ENCODE peak calls at places on chromosomes 4 and X, in eight cellular contexts. F is mesendoderm, U is mammary epithelial cell, Y is IMR-90, J is GM12878, D is NT2/D1, A is fibroblast of lung, V is mesenchymal stem cell. Z is an unnamed sample.

GRCh38 chr4:153143527-153144348 is 60.5 kb upstream of the TRIM2 start:
- DNase-seq in F (peak; percentile 94), U (peak; percentile 17), Y (peak; percentile 65), J (no peak), D (no peak), A (peak; percentile 81), V (peak; percentile 74), Z (no peak)

GRCh38 chrX:53992589-53992988 is 51.7 kb downstream of the PHF8 start:
- DNase-seq in F (no peak), U (peak; percentile 25), Y (no peak), J (no peak), D (no peak), A (no peak), V (no peak), Z (no peak)

GRCh38 chrX:69161786-69162349 is 3.4 kb downstream of the PJA1 start:
- DNase-seq in F (no peak), U (no peak), Y (no peak), J (no peak), D (no peak), A (no peak), V (no peak), Z (no peak)

GRCh38 chr4:185771696-185772390 is 40.2 kb downstream of the SORBS2 start:
- DNase-seq in F (no peak), U (no peak), Y (no peak), J (no peak), D (no peak), A (no peak), V (no peak), Z (no peak)

GRCh38 chr4:130044788-130045531 is 949.0 kb downstream of the C4orf33 start:
- DNase-seq in F (no peak), U (no peak), Y (no peak), J (no peak), D (no peak), A (no peak), V (no peak), Z (no peak)

GRCh38 chr4:114512595-114513295 is 85.9 kb upstream of the UGT8 start:
- DNase-seq in F (no peak), U (peak; percentile 62), Y (no peak), J (no peak), D (no peak), A (no peak), V (peak; percentile 2), Z (no peak)

GRCh38 chr4:88573995-88574394 is 18.3 kb upstream of the HERC3 start:
- DNase-seq in F (peak; percentile 73), U (no peak), Y (peak; percentile 42), J (no peak), D (no peak), A (peak; percentile 16), V (peak; percentile 47), Z (no peak)

GRCh38 chr4:51932261-51932660 is 87.9 kb downstream of the LRRC66 start:
- DNase-seq in F (no peak), U (no peak), Y (no peak), J (no peak), D (no peak), A (peak; percentile 95), V (no peak), Z (no peak)

DNA sequence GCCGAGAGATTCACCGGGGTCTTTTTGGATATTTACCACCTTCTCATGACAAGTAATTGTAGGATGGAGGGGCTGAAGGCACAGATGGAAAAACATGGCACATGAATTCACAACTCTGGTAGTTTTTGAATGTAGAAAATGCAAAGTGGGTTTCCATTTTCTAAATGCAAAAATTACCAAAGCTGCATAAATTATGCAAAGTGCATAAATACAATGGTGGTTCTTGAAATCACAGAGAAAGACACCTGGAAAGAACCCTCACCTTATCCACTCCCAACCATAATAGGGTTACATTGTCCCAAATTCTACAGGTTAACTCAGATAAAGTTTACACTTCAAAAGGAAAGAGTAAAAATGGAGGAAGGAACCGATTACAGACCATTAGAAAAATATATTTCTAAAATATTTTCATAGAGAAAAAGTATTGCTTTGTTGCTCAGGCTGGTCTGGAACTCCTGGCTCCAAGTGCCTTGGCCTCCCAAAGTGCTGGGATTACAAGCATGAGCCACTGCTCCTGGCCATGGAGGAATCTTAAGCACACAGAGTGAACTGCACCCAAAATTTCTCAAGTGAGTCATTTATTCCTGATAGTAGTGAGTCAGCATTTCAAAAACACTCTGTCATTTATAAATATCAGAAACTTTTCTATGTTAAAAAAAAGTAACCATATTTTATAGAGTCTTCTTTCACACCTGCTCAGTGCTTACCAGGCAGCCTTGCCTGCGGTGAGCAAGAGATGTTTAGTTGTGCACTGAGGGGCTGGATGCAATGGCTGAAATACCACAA is 101.4 kb downstream of the FIP1L1 start:
- DNase-seq in F (no peak), U (peak; percentile 86), Y (peak; percentile 94), J (no peak), D (no peak), A (peak; percentile 94), V (peak; percentile 60), Z (no peak)
- H3K9ac ChIP-seq in F (no peak overlapping the region), U (peak overlapping the region; percentile 35), Y (no peak overlapping the region), J (no peak overlapping the region), D (no peak overlapping the region), A (no peak overlapping the region), V (peak overlapping the region; percentile 84), Z (no peak overlapping the region)

GRCh38 chr4:137692205-137692604 is 159.9 kb upstream of the PCDH18 start:
- DNase-seq in F (no peak), U (no peak), Y (no peak), J (no peak), D (no peak), A (no peak), V (no peak), Z (no peak)

GRCh38 chr4:137700072-137700471 is 167.8 kb upstream of the PCDH18 start:
- DNase-seq in F (no peak), U (no peak), Y (peak; percentile 71), J (no peak), D (no peak), A (peak; percentile 47), V (no peak), Z (no peak)

GRCh38 chr4:137693641-137694040 is 161.3 kb upstream of the PCDH18 start:
- DNase-seq in F (no peak), U (no peak), Y (peak; percentile 39), J (no peak), D (no peak), A (no peak), V (no peak), Z (no peak)

GRCh38 chr4:137688651-137689050 is 156.4 kb upstream of the PCDH18 start:
- DNase-seq in F (no peak), U (no peak), Y (no peak), J (no peak), D (no peak), A (no peak), V (no peak), Z (no peak)

DNA sequence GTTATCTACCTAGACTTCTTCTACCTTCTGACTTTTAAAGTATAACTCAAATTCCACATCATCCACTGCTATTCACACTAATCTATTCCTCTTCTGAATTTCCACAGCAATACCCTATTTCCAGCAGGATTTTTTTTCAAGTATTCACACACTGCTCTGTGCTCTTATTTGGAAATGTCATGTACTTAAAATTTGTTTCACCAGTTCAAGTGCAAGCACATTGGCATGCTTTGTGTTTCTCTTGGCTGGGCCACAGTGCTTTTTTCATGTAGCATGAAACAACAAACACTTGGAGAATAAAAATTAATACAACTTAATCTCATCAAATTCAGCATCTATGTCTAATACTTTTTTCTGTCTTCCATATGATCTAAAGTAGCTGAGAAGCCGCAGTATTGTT is 161.8 kb upstream of the PCDH18 start:
- DNase-seq in F (no peak), U (no peak), Y (no peak), J (no peak), D (no peak), A (peak; percentile 42), V (no peak), Z (no peak)
- H3K9ac ChIP-seq in F (no peak overlapping the region), U (no peak overlapping the region), Y (no peak overlapping the region), J (no peak overlapping the region), D (no peak overlapping the region), A (no peak overlapping the region), V (no peak overlapping the region), Z (no peak overlapping the region)

GRCh38 chrX:154022716-154023115 is 3.0 kb upstream of the IRAK1 start:
- DNase-seq in F (no peak), U (no peak), Y (no peak), J (no peak), D (no peak), A (no peak), V (no peak), Z (no peak)

GRCh38 chrX:154021131-154021611 is 1.5 kb upstream of the IRAK1 start:
- DNase-seq in F (peak; percentile 73), U (no peak), Y (peak; percentile 56), J (no peak), D (no peak), A (peak; percentile 72), V (peak; percentile 83), Z (no peak)

GRCh38 chrX:154023276-154024000 is 3.7 kb upstream of the IRAK1 start:
- DNase-seq in F (no peak), U (no peak), Y (no peak), J (no peak), D (no peak), A (no peak), V (no peak), Z (no peak)

GRCh38 chrX:154020500-154021115 is 906 bp upstream of the IRAK1 start:
- DNase-seq in F (no peak), U (no peak), Y (no peak), J (no peak), D (no peak), A (no peak), V (peak; percentile 13), Z (no peak)

DNA sequence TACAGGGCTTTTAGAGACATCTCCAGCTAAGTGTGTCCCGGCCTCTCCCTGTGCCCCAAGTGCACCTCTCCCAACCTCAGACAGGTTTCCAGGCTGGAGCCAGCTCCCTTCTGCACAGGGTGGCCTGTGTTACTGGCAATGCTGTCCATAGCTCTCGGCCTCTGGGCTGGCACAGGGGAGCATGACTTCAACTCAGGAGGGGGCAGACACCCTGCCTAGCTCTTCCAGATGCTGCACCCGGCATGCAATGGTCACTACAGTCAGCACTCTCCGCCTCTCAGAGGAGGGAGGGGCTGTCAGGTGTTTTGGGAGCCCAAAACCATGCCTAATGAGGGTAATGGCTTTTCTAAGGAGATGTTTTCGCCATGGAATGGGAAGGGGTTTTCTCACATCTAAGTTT is 2.4 kb upstream of the IRAK1 start:
- DNase-seq in F (no peak), U (no peak), Y (no peak), J (no peak), D (no peak), A (no peak), V (no peak), Z (no peak)
- H3K9ac ChIP-seq in F (no peak overlapping the region), U (no peak overlapping the region), Y (no peak overlapping the region), J (no peak overlapping the region), D (no peak overlapping the region), A (no peak overlapping the region), V (no peak overlapping the region), Z (no peak overlapping the region)

GRCh38 chr4:6747690-6748068 is 31.7 kb downstream of the BLOC1S4 start:
- DNase-seq in F (no peak), U (no peak), Y (no peak), J (no peak), D (no peak), A (no peak), V (no peak), Z (no peak)

GRCh38 chr4:6748286-6748685 is 32.3 kb downstream of the BLOC1S4 start:
- DNase-seq in F (no peak), U (no peak), Y (no peak), J (no peak), D (no peak), A (no peak), V (no peak), Z (no peak)

GRCh38 chr4:6750302-6751221 is 32.0 kb upstream of the KIAA0232 start:
- DNase-seq in F (no peak), U (no peak), Y (no peak), J (no peak), D (no peak), A (no peak), V (no peak), Z (no peak)

GRCh38 chr4:6751611-6752485 is 30.7 kb upstream of the KIAA0232 start:
- DNase-seq in F (peak; percentile 30), U (no peak), Y (peak; percentile 10), J (no peak), D (no peak), A (no peak), V (peak; percentile 36), Z (no peak)

DNA sequence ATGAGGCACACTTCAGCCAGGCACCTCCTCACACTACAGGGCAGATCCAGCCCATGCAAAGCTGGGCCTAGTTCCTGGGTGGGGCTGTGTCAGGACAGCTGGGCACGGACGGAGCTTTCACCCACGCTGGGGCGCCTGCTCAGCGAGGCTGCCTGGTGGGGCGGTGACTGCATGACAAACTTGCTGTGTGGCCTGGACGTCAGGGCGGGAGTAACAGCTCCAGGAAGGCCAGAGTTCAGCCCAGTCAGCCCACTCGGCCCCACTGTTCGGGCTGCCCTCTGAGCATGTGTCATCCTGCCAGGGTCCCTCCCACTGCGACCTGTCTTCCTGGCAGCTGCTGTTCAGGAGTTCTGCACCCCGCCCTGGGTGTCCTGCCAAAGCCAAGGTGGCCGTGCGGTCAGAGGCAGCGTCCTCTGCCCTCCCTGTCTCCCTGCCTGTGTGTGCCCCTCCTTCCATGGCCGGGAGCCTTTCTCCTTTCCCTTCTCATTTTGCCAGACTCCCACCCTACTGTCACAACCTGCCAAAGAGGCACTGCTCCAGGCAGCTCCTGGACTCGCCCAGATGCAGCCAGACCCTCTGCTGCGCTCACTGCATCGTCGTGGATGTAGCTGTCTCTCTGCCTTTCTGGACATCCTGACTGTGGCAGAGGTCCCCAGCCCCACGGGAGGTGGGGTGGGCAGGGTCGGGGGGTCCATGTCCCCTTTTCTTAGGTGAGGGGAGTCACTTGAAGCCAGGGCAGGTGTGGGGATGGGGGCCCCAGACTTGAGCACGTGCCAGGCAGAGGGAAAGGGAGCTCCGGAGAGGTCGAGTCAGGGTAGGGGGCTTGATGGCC is 33.0 kb upstream of the KIAA0232 start:
- DNase-seq in F (no peak), U (peak; percentile 56), Y (peak; percentile 33), J (no peak), D (no peak), A (peak; percentile 55), V (peak; percentile 73), Z (no peak)
- H3K9ac ChIP-seq in F (no peak overlapping the region), U (no peak overlapping the region), Y (no peak overlapping the region), J (no peak overlapping the region), D (no peak overlapping the region), A (no peak overlapping the region), V (peak overlapping the region; percentile 43), Z (no peak overlapping the region)